ENCODE peak calls at places on chromosomes 6 and 20, in six cellular contexts. M is aorta; E is kidney glomerular epithelial cell; B is SJSA1; K is stimulated activated CD8-positive, alpha-beta memory T cell treated with anti-CD3 and anti-CD28 coated beads, Interleukin-12 subunit alpha, Interleukin-12 subunit beta, amount 100 ng/mL, for 4 hours; P is lower lobe of right lung. A is an unnamed sample.

GRCh38 chr6:101909376-101909775 is 515.9 kb downstream of the GRIK2 start:
- DNase-seq in M (no peak), E (no peak), B (no peak), K (no peak), P (no peak), A (no peak)

GRCh38 chr6:104771258-104771832 is 88.4 kb downstream of the HACE1 start:
- DNase-seq in M (no peak), E (peak; percentile 34), B (peak; percentile 29), K (no peak), P (no peak), A (no peak)

GRCh38 chr6:46772754-46773153 is 20.4 kb upstream of the MEP1A start:
- DNase-seq in M (peak; percentile 76), E (no peak), B (no peak), K (no peak), P (peak; percentile 72), A (peak; percentile 57)

GRCh38 chr6:151413372-151414145 is 22.2 kb upstream of the ZBTB2 start:
- DNase-seq in M (no peak), E (no peak), B (no peak), K (peak; percentile 12), P (no peak), A (no peak)

GRCh38 chr20:31915491-31916280 is 36.2 kb downstream of the PDRG1 start:
- DNase-seq in M (no peak), E (no peak), B (no peak), K (no peak), P (no peak), A (no peak)

GRCh38 chr6:89921691-89922090 is 27.4 kb downstream of the GJA10 start:
- DNase-seq in M (no peak), E (no peak), B (no peak), K (no peak), P (no peak), A (no peak)

GRCh38 chr6:135044639-135045038 is 10.0 kb downstream of the HBS1L start:
- DNase-seq in M (no peak), E (no peak), B (no peak), K (no peak), P (no peak), A (no peak)

GRCh38 chr20:18527836-18528235 is 20.1 kb downstream of the SEC23B start:
- DNase-seq in M (no peak), E (peak; percentile 9), B (no peak), K (no peak), P (no peak), A (no peak)

GRCh38 chr6:39881851-39882566 is 52.3 kb downstream of the MOCS1 start:
- DNase-seq in M (peak; percentile 83), E (peak; percentile 64), B (no peak), K (no peak), P (no peak), A (no peak)

GRCh38 chr6:107115695-107116327 is 496 bp upstream of the BEND3 start:
- DNase-seq in M (no peak), E (peak; percentile 27), B (peak; percentile 59), K (peak; percentile 26), P (no peak), A (peak; percentile 18)

GRCh38 chr6:136921936-136922679 is at the start of gene SLC35D3:
- DNase-seq in M (peak; percentile 55), E (no peak), B (peak; percentile 22), K (no peak), P (peak; percentile 56), A (no peak)

GRCh38 chr6:17432356-17432755 is 39.0 kb downstream of the CAP2 start:
- DNase-seq in M (no peak), E (no peak), B (no peak), K (no peak), P (no peak), A (no peak)

GRCh38 chr20:20593447-20594170 is 118.8 kb downstream of the RALGAPA2 start:
- DNase-seq in M (no peak), E (no peak), B (peak; percentile 15), K (no peak), P (peak; percentile 47), A (peak; percentile 4)

GRCh38 chr6:111727798-111728197 is 122.1 kb upstream of the TRAF3IP2 start:
- DNase-seq in M (no peak), E (no peak), B (no peak), K (no peak), P (no peak), A (no peak)

GRCh38 chr6:65937982-65938381 is 231.0 kb upstream of the EYS start:
- DNase-seq in M (no peak), E (no peak), B (no peak), K (no peak), P (no peak), A (no peak)

GRCh38 chr6:41093729-41094128 is 21.0 kb downstream of the NFYA start:
- DNase-seq in M (no peak), E (no peak), B (no peak), K (no peak), P (no peak), A (no peak)

GRCh38 chr6:118284736-118285360 is 263.2 kb upstream of the PLN start:
- DNase-seq in M (no peak), E (no peak), B (no peak), K (no peak), P (no peak), A (no peak)

GRCh38 chr6:158625881-158626305 is 18.6 kb downstream of the DYNLT1 start:
- DNase-seq in M (no peak), E (no peak), B (no peak), K (no peak), P (no peak), A (no peak)

GRCh38 chr6:101117397-101118185 is 236.5 kb upstream of the ASCC3 start:
- DNase-seq in M (no peak), E (no peak), B (no peak), K (no peak), P (no peak), A (no peak)

GRCh38 chr6:24752917-24753486 is 21.7 kb upstream of the GMNN start:
- DNase-seq in M (no peak), E (no peak), B (no peak), K (no peak), P (no peak), A (no peak)

GRCh38 chr6:64949257-64949656 is 757.8 kb downstream of the EYS start:
- DNase-seq in M (no peak), E (no peak), B (no peak), K (no peak), P (no peak), A (no peak)

GRCh38 chr20:57013741-57014140 is 252.7 kb downstream of the BMP7 start:
- DNase-seq in M (no peak), E (no peak), B (no peak), K (no peak), P (no peak), A (no peak)

GRCh38 chr6:82924799-82925535 is 140.7 kb downstream of the UBE3D start:
- DNase-seq in M (no peak), E (no peak), B (no peak), K (no peak), P (no peak), A (no peak)

GRCh38 chr6:43369174-43370002 is at the start of gene ZNF318:
- DNase-seq in M (peak; percentile 98), E (peak; percentile 91), B (peak; percentile 99), K (peak; percentile 92), P (peak; percentile 98), A (peak; percentile 93)

GRCh38 chr20:50309280-50309763 is 118.7 kb downstream of the CEBPB start:
- DNase-seq in M (no peak), E (no peak), B (no peak), K (no peak), P (no peak), A (no peak)

GRCh38 chr20:37627060-37627766 is 66.6 kb upstream of the CTNNBL1 start:
- DNase-seq in M (no peak), E (peak; percentile 2), B (peak; percentile 14), K (no peak), P (no peak), A (peak; percentile 5)

GRCh38 chr6:130520801-130521200 is 155.0 kb downstream of the TMEM200A start:
- DNase-seq in M (no peak), E (no peak), B (no peak), K (no peak), P (no peak), A (no peak)

GRCh38 chr6:29527564-29527963 is 32.0 kb downstream of the UBD start:
- DNase-seq in M (no peak), E (no peak), B (no peak), K (no peak), P (no peak), A (no peak)

GRCh38 chr6:131958095-131958494 is 6.9 kb upstream of the CCN2 start:
- DNase-seq in M (no peak), E (no peak), B (no peak), K (no peak), P (no peak), A (no peak)

GRCh38 chr6:7691675-7692452 is 34.0 kb upstream of the BMP6 start:
- DNase-seq in M (no peak), E (peak; percentile 40), B (peak; percentile 68), K (no peak), P (no peak), A (no peak)

GRCh38 chr6:100116409-100117194 is 122.6 kb upstream of the MCHR2 start:
- DNase-seq in M (no peak), E (peak; percentile 53), B (peak; percentile 71), K (no peak), P (no peak), A (no peak)

GRCh38 chr6:7911345-7911725 is 747 bp upstream of the TXNDC5 start:
- DNase-seq in M (no peak), E (no peak), B (no peak), K (no peak), P (no peak), A (no peak)

GRCh38 chr6:45473121-45473967 is 95.6 kb upstream of the SUPT3H start:
- DNase-seq in M (no peak), E (no peak), B (no peak), K (no peak), P (no peak), A (no peak)

GRCh38 chr6:70905676-70906075 is 51.2 kb downstream of the B3GAT2 start:
- DNase-seq in M (no peak), E (no peak), B (no peak), K (no peak), P (no peak), A (no peak)

GRCh38 chr6:148816117-148816516 is 69.3 kb downstream of the UST start:
- DNase-seq in M (no peak), E (no peak), B (no peak), K (no peak), P (no peak), A (no peak)

A was measured in stimulated activated naive B cell treated with anti-CD40 and anti-IgM and Interleukin-4, amounts not matched to agents 10 μg/mL and 1 μg/mL and 100 μg/mL, for 72 hours.